ENCODE peak calls at places on chromosomes 1 and 21, in four cellular contexts. One of them, this sample, is unnamed.

GRCh38 chr1:11498956-11499824 is 20.2 kb downstream of the DISP3 start:
- DNase-seq in mammary epithelial cell: no peak
- DNase-seq in DND-41: no peak
- DNase-seq in transverse colon: no peak
- DNase-seq in this sample: no peak

GRCh38 chr21:26385721-26386120 is 187.4 kb downstream of the CYYR1 start:
- DNase-seq in DND-41: no peak
- DNase-seq in transverse colon: no peak
- DNase-seq in mammary epithelial cell: peak; percentile 67
- DNase-seq in this sample: no peak

GRCh38 chr1:37473431-37474050 is 839 bp upstream of the ZC3H12A start:
- DNase-seq in transverse colon: no peak
- DNase-seq in mammary epithelial cell: no peak
- DNase-seq in DND-41: no peak
- DNase-seq in this sample: peak; percentile 68

GRCh38 chr1:226634156-226634588 is 85.6 kb downstream of the STUM start:
- DNase-seq in DND-41: peak; percentile 78
- DNase-seq in mammary epithelial cell: peak; percentile 32
- DNase-seq in transverse colon: peak; percentile 84
- DNase-seq in this sample: peak; percentile 79

GRCh38 chr1:181094813-181095212 is 6.3 kb downstream of the IER5 start:
- DNase-seq in mammary epithelial cell: no peak
- DNase-seq in transverse colon: peak; percentile 14
- DNase-seq in DND-41: no peak
- DNase-seq in this sample: no peak

GRCh38 chr1:24865587-24865986 is 64.5 kb downstream of the RUNX3 start:
- DNase-seq in mammary epithelial cell: no peak
- DNase-seq in DND-41: no peak
- DNase-seq in transverse colon: no peak
- DNase-seq in this sample: no peak

GRCh38 chr1:219427989-219428388 is 184.9 kb downstream of the ZC3H11B start:
- DNase-seq in transverse colon: no peak
- DNase-seq in mammary epithelial cell: no peak
- DNase-seq in DND-41: no peak
- DNase-seq in this sample: no peak

GRCh38 chr1:41936107-41936506 is 17.4 kb upstream of the HIVEP3 start:
- DNase-seq in transverse colon: no peak
- DNase-seq in mammary epithelial cell: peak; percentile 82
- DNase-seq in DND-41: no peak
- DNase-seq in this sample: no peak

GRCh38 chr21:27017251-27017650 is 50.4 kb upstream of the ADAMTS5 start:
- DNase-seq in transverse colon: no peak
- DNase-seq in DND-41: no peak
- DNase-seq in mammary epithelial cell: no peak
- DNase-seq in this sample: no peak

GRCh38 chr1:41955461-41956159 is 36.9 kb upstream of the HIVEP3 start:
- DNase-seq in mammary epithelial cell: peak; percentile 99
- DNase-seq in DND-41: peak; percentile 67
- DNase-seq in transverse colon: no peak
- DNase-seq in this sample: no peak

GRCh38 chr1:2141025-2141424 is 53.5 kb downstream of the FAAP20 start:
- DNase-seq in mammary epithelial cell: no peak
- DNase-seq in DND-41: no peak
- DNase-seq in transverse colon: no peak
- DNase-seq in this sample: no peak

GRCh38 chr1:227777156-227777555 is 38.3 kb upstream of the PRSS38 start:
- DNase-seq in DND-41: no peak
- DNase-seq in mammary epithelial cell: no peak
- DNase-seq in transverse colon: no peak
- DNase-seq in this sample: no peak

GRCh38 chr1:62312698-62313097 is 6.5 kb downstream of the KANK4 start:
- DNase-seq in transverse colon: no peak
- DNase-seq in DND-41: no peak
- DNase-seq in mammary epithelial cell: no peak
- DNase-seq in this sample: no peak

GRCh38 chr1:190479028-190479427 is 1.4 kb upstream of the BRINP3 start:
- DNase-seq in mammary epithelial cell: no peak
- DNase-seq in DND-41: no peak
- DNase-seq in transverse colon: no peak
- DNase-seq in this sample: no peak

GRCh38 chr1:160098852-160099647 is 631 bp upstream of the IGSF8 start:
- DNase-seq in mammary epithelial cell: peak; percentile 80
- DNase-seq in DND-41: peak; percentile 97
- DNase-seq in transverse colon: peak; percentile 99
- DNase-seq in this sample: peak; percentile 96

GRCh38 chr1:160103658-160104519 is 5.5 kb upstream of the IGSF8 start:
- DNase-seq in mammary epithelial cell: no peak
- DNase-seq in DND-41: no peak
- DNase-seq in transverse colon: no peak
- DNase-seq in this sample: no peak

GRCh38 chr1:160099716-160100375 is 1.4 kb upstream of the IGSF8 start:
- DNase-seq in mammary epithelial cell: no peak
- DNase-seq in DND-41: no peak
- DNase-seq in transverse colon: no peak
- DNase-seq in this sample: no peak

GRCh38 chr1:160101717-160102522 is 3.5 kb upstream of the IGSF8 start:
- DNase-seq in transverse colon: no peak
- DNase-seq in mammary epithelial cell: no peak
- DNase-seq in DND-41: no peak
- DNase-seq in this sample: no peak

DNA sequence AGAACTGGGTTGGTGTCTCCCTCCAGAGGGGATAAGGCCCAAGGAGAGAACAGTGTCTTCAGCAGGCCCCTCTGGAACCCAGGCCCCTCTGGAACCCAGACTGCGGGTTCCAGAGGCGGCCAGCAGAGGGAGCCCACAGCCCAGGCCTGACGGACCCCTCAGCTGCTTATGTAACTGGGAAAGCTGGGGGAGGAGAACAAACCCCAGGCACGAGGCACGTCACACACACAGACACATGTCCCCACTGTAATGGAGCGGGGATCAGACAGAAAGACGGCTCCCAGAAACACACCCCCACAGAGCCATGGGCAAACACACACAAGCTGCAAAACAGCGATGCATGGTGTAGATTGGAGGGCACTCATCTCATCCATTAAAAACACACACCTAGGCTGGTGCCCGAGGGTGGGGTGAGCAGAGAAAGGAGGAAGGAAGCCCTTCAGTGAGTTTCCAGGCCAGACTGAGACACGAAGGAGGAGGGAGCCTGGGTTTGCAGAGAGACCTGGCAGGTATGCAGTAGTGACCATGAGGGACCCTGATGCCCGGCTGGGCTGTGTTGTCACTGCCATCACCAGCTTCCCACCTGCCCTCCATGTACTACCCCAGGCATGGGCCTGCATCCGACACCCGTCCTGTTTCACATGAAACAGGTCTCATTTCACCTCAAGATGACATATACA is 2.8 kb upstream of the IGSF8 start:
- DNase-seq in mammary epithelial cell: peak; percentile 51
- DNase-seq in transverse colon: peak; percentile 78
- DNase-seq in DND-41: peak; percentile 83
- DNase-seq in this sample: peak; percentile 85
- H3K27ac ChIP-seq in mammary epithelial cell: no peak overlapping the region
- H3K27ac ChIP-seq in transverse colon: peak overlapping the region; percentile 61
- H3K27ac ChIP-seq in DND-41: peak overlapping the region; percentile 74
- H3K27ac ChIP-seq in this sample: no peak overlapping the region

GRCh38 chr1:234956821-234957329 is 171.8 kb downstream of the TOMM20 start:
- DNase-seq in DND-41: peak; percentile 63
- DNase-seq in transverse colon: no peak
- DNase-seq in mammary epithelial cell: no peak
- DNase-seq in this sample: no peak

GRCh38 chr1:234955107-234955731 is 173.4 kb downstream of the TOMM20 start:
- DNase-seq in DND-41: peak; percentile 71
- DNase-seq in transverse colon: peak; percentile 76
- DNase-seq in mammary epithelial cell: no peak
- DNase-seq in this sample: no peak

GRCh38 chr1:234950598-234950997 is 178.0 kb downstream of the TOMM20 start:
- DNase-seq in transverse colon: no peak
- DNase-seq in DND-41: no peak
- DNase-seq in mammary epithelial cell: peak; percentile 43
- DNase-seq in this sample: no peak

GRCh38 chr1:234954613-234955012 is 174.0 kb downstream of the TOMM20 start:
- DNase-seq in DND-41: no peak
- DNase-seq in mammary epithelial cell: no peak
- DNase-seq in transverse colon: no peak
- DNase-seq in this sample: no peak

GRCh38 chr1:234953655-234954420 is 174.8 kb downstream of the TOMM20 start:
- DNase-seq in mammary epithelial cell: no peak
- DNase-seq in transverse colon: no peak
- DNase-seq in DND-41: no peak
- DNase-seq in this sample: no peak
- H3K27ac ChIP-seq in mammary epithelial cell: no peak overlapping the region
- H3K27ac ChIP-seq in transverse colon: peak overlapping the region; percentile 88
- H3K27ac ChIP-seq in DND-41: no peak overlapping the region
- H3K27ac ChIP-seq in this sample: no peak overlapping the region

DNA sequence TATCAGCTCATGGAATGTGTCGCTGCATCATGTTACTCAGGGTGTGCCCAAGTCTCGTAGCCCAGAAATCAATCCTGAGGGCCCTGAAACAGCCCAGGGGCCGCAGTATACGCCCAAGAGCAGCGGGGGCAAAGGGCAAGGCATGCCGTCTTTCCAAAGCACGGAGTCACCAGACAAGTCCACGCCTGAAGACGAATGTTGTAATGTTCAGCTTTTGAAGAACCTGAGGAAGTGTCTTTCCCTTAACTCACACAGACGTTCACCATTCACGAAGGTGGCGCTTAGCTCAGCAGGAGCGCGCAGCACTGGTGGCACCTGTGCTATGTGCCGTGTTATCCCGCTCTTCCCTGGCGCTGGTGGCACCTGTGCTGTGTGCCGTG is 18.8 kb upstream of the PWP2 start:
- DNase-seq in transverse colon: peak; percentile 83
- DNase-seq in mammary epithelial cell: no peak
- DNase-seq in DND-41: no peak
- DNase-seq in this sample: no peak
- H3K27ac ChIP-seq in transverse colon: peak overlapping the region; percentile 83
- H3K27ac ChIP-seq in mammary epithelial cell: no peak overlapping the region
- H3K27ac ChIP-seq in DND-41: no peak overlapping the region
- H3K27ac ChIP-seq in this sample: peak overlapping the region; percentile 19

GRCh38 chr1:116909511-116910378 is at the start of gene PTGFRN:
- DNase-seq in transverse colon: peak; percentile 73
- DNase-seq in DND-41: no peak
- DNase-seq in mammary epithelial cell: peak; percentile 81
- DNase-seq in this sample: peak; percentile 7
- H3K27ac ChIP-seq in transverse colon: peak within 1 kb of the TSS; percentile 92
- H3K27ac ChIP-seq in DND-41: no peak within 1 kb of the TSS
- H3K27ac ChIP-seq in mammary epithelial cell: peak within 1 kb of the TSS; percentile 80
- H3K27ac ChIP-seq in this sample: peak within 1 kb of the TSS; percentile 25

GRCh38 chr1:203401151-203401550 is 50.2 kb upstream of the FMOD start:
- DNase-seq in mammary epithelial cell: no peak
- DNase-seq in transverse colon: no peak
- DNase-seq in DND-41: no peak
- DNase-seq in this sample: no peak

GRCh38 chr1:203403586-203403985 is 52.7 kb upstream of the FMOD start:
- DNase-seq in DND-41: no peak
- DNase-seq in transverse colon: no peak
- DNase-seq in mammary epithelial cell: no peak
- DNase-seq in this sample: no peak

GRCh38 chr1:203405703-203406430 is 54.9 kb upstream of the FMOD start:
- DNase-seq in transverse colon: no peak
- DNase-seq in mammary epithelial cell: no peak
- DNase-seq in DND-41: no peak
- DNase-seq in this sample: no peak

GRCh38 chr1:203404546-203404945 is 53.6 kb upstream of the FMOD start:
- DNase-seq in DND-41: no peak
- DNase-seq in mammary epithelial cell: no peak
- DNase-seq in transverse colon: no peak
- DNase-seq in this sample: no peak

DNA sequence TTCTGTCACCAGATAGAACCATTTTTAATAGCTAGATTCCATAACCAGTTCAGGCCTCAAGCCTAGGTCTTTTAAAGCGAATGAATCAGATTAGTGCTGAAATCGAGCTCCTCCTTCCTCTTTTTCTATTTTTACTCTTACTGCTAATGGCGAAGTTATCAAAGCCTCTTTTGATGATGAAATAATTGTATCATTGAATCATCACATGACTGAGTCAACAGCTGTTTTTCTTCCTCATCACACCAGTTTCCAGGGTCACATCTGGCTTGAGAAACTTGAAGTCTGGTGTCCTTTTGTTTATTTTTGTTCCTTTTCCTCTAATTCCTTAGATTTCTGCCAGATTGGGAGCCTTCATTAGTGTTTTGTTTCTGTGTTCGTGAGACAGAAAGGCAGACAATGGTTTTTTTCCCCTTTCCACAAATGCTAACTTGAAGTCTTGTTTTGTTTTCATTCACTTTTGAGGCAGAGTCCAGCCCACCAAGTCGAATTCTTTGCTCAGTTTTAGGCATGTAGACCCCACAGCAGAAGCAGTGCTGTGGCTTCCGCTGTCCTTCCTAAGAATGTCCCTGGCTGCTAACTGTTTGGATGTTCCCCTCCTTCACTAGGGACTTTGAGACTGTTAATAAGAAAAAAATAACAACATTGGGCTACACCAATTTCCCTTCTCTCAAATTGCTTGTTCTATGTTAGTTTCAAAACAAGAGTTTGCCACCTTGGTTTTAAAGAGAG is 51.9 kb upstream of the FMOD start:
- DNase-seq in DND-41: no peak
- DNase-seq in mammary epithelial cell: peak; percentile 58
- DNase-seq in transverse colon: no peak
- DNase-seq in this sample: no peak
- H3K27ac ChIP-seq in DND-41: no peak overlapping the region
- H3K27ac ChIP-seq in mammary epithelial cell: no peak overlapping the region
- H3K27ac ChIP-seq in transverse colon: peak overlapping the region; percentile 69
- H3K27ac ChIP-seq in this sample: no peak overlapping the region

GRCh38 chr1:225450491-225451191 is 22.8 kb upstream of the LBR start:
- DNase-seq in mammary epithelial cell: no peak
- DNase-seq in transverse colon: peak; percentile 16
- DNase-seq in DND-41: no peak
- DNase-seq in this sample: no peak

GRCh38 chr1:225451340-225451739 is 23.5 kb upstream of the LBR start:
- DNase-seq in mammary epithelial cell: peak; percentile 42
- DNase-seq in transverse colon: peak; percentile 5
- DNase-seq in DND-41: no peak
- DNase-seq in this sample: no peak

GRCh38 chr1:225449261-225449660 is 21.4 kb upstream of the LBR start:
- DNase-seq in mammary epithelial cell: peak; percentile 98
- DNase-seq in transverse colon: peak; percentile 78
- DNase-seq in DND-41: no peak
- DNase-seq in this sample: no peak

GRCh38 chr1:225448146-225448805 is 20.4 kb upstream of the LBR start:
- DNase-seq in DND-41: peak; percentile 4
- DNase-seq in mammary epithelial cell: no peak
- DNase-seq in transverse colon: peak; percentile 10
- DNase-seq in this sample: no peak

DNA sequence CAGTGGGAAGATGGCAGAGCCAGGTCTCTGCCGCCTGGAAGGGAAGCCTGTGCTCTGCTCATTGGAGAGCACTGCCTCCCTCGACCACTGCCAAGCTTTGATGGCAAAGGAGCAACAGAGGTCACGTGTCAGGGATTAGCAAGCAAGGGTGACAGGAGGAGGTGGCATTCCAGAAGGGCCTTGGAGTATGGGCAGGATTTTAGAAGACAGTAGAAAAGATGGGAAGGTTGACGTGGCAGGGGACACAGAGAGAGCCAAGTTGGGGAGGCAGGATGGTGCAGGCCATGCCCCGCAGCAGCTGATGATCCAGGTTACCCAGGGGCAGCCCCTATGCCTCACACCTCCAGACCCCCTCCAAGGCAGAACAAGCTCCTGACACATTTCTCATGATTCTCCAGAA is 21.9 kb upstream of the LBR start:
- DNase-seq in mammary epithelial cell: no peak
- DNase-seq in DND-41: no peak
- DNase-seq in transverse colon: peak; percentile 7
- DNase-seq in this sample: no peak
- H3K27ac ChIP-seq in mammary epithelial cell: no peak overlapping the region
- H3K27ac ChIP-seq in DND-41: no peak overlapping the region
- H3K27ac ChIP-seq in transverse colon: peak overlapping the region; percentile 91
- H3K27ac ChIP-seq in this sample: no peak overlapping the region

GRCh38 chr1:243216741-243217140 is 38.3 kb downstream of the CEP170 start:
- DNase-seq in transverse colon: no peak
- DNase-seq in mammary epithelial cell: no peak
- DNase-seq in DND-41: no peak
- DNase-seq in this sample: no peak
- H3K27ac ChIP-seq in transverse colon: no peak overlapping the region
- H3K27ac ChIP-seq in mammary epithelial cell: no peak overlapping the region
- H3K27ac ChIP-seq in DND-41: no peak overlapping the region
- H3K27ac ChIP-seq in this sample: no peak overlapping the region